ENCODE peak calls at places on chromosomes 2 and 18, in five cellular contexts. V is psoas muscle, N is AG04450, K is tibial nerve, M is body of pancreas. I is an unnamed sample.

GRCh38 chr18:8801263-8801901 is 96.0 kb downstream of the MTCL1 start:
- DNase-seq in V (no peak), N (peak; percentile 89), K (no peak), M (no peak), I (no peak)

GRCh38 chr2:30412392-30413321 is 34.4 kb upstream of the LCLAT1 start:
- DNase-seq in V (no peak), N (no peak), K (no peak), M (no peak), I (peak; percentile 93)

GRCh38 chr2:216849987-216850386 is 9.9 kb downstream of the TNP1 start:
- DNase-seq in V (peak; percentile 42), N (no peak), K (peak; percentile 45), M (peak; percentile 82), I (peak; percentile 70)

GRCh38 chr2:85771486-85771885 is 17.7 kb downstream of the ATOH8 start:
- DNase-seq in V (no peak), N (no peak), K (no peak), M (no peak), I (no peak)

GRCh38 chr2:220469201-220469600 is 841.8 kb downstream of the SLC4A3 start:
- DNase-seq in V (no peak), N (peak; percentile 36), K (no peak), M (no peak), I (no peak)

GRCh38 chr18:3713166-3713565 is 263.2 kb downstream of the TGIF1 start:
- DNase-seq in V (no peak), N (no peak), K (no peak), M (peak; percentile 24), I (no peak)

GRCh38 chr2:162317910-162318279 is 589 bp downstream of the IFIH1 start:
- DNase-seq in V (no peak), N (no peak), K (no peak), M (peak; percentile 58), I (peak; percentile 19)

GRCh38 chr18:58761241-58761969 is 90.1 kb downstream of the MALT1 start:
- DNase-seq in V (no peak), N (no peak), K (no peak), M (no peak), I (no peak)

GRCh38 chr2:184125867-184126266 is 472.5 kb upstream of the ZNF804A start:
- DNase-seq in V (no peak), N (no peak), K (no peak), M (no peak), I (no peak)

GRCh38 chr18:44732604-44733003 is 51.9 kb downstream of the SETBP1 start:
- DNase-seq in V (no peak), N (no peak), K (no peak), M (peak; percentile 72), I (no peak)

GRCh38 chr2:237109421-237109820 is 23.7 kb downstream of the COPS8 start:
- DNase-seq in V (no peak), N (no peak), K (no peak), M (no peak), I (no peak)

GRCh38 chr18:35121038-35121437 is 79.8 kb downstream of the MAPRE2 start:
- DNase-seq in V (no peak), N (no peak), K (no peak), M (no peak), I (no peak)

GRCh38 chr18:35118641-35119040 is 77.4 kb downstream of the MAPRE2 start:
- DNase-seq in V (no peak), N (no peak), K (no peak), M (no peak), I (no peak)

GRCh38 chr18:35117372-35117771 is 76.2 kb downstream of the MAPRE2 start:
- DNase-seq in V (no peak), N (no peak), K (no peak), M (no peak), I (no peak)

GRCh38 chr18:35116784-35117318 is 75.6 kb downstream of the MAPRE2 start:
- DNase-seq in V (no peak), N (no peak), K (no peak), M (no peak), I (no peak)

GRCh38 chr18:35117951-35118411 is 76.8 kb downstream of the MAPRE2 start:
- DNase-seq in V (peak; percentile 30), N (peak; percentile 8), K (no peak), M (no peak), I (peak; percentile 35)
- H3K27ac ChIP-seq in V (peak overlapping the region; percentile 83), N (peak overlapping the region; percentile 92), K (peak overlapping the region; percentile 71), M (no peak overlapping the region), I (peak overlapping the region; percentile 75)

GRCh38 chr18:76621184-76621583 is 126.1 kb upstream of the ZNF516 start:
- DNase-seq in V (no peak), N (no peak), K (no peak), M (no peak), I (no peak)

GRCh38 chr18:76619342-76620315 is 124.6 kb upstream of the ZNF516 start:
- DNase-seq in V (peak; percentile 64), N (no peak), K (peak; percentile 59), M (peak; percentile 82), I (peak; percentile 54)

GRCh38 chr18:76621782-76622495 is 126.9 kb upstream of the ZNF516 start:
- DNase-seq in V (no peak), N (no peak), K (no peak), M (no peak), I (no peak)

GRCh38 chr18:76618721-76619120 is 123.7 kb upstream of the ZNF516 start:
- DNase-seq in V (no peak), N (no peak), K (no peak), M (no peak), I (no peak)

DNA sequence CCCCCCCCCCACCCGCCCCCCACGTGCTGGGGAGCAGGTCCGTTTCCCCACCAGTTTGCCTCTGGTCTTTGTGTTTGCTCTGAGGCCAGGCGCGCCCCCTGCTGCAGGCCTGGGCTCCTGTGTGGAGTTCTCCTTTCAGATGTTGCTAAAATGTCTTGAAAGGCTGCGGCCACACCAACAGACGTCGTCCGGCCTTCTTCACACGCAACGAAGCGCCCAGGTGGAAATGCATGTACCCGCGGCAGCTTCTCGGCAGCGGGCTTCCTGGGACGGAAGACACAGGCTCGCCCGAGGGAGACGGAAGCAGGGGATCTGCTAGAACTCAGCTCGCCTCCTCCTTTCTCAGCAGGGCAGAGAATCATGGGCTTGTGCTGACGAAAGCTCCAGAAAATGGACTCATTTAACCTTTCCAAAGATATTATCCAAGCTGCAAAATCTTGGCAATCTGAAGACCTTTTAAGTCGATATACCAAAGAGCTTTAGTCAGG is 125.3 kb upstream of the ZNF516 start:
- DNase-seq in V (peak; percentile 76), N (peak; percentile 42), K (peak; percentile 75), M (peak; percentile 66), I (peak; percentile 69)
- TF ChIP-seq CTCF in V (peak; percentile 57), N (peak; percentile 77), K (peak; percentile 71), M (peak; percentile 15), I (peak; percentile 39)

GRCh38 chr2:6845903-6846302 is 19.8 kb downstream of the CMPK2 start:
- DNase-seq in V (no peak), N (no peak), K (no peak), M (no peak), I (no peak)

GRCh38 chr2:6841537-6842287 is 24.0 kb downstream of the CMPK2 start:
- DNase-seq in V (no peak), N (no peak), K (no peak), M (no peak), I (no peak)

GRCh38 chr2:6845312-6845711 is 20.4 kb downstream of the CMPK2 start:
- DNase-seq in V (no peak), N (no peak), K (no peak), M (no peak), I (no peak)

GRCh38 chr2:6846967-6847695 is 18.6 kb downstream of the CMPK2 start:
- DNase-seq in V (no peak), N (no peak), K (no peak), M (no peak), I (no peak)

GRCh38 chr2:6846540-6846939 is 19.2 kb downstream of the CMPK2 start:
- DNase-seq in V (no peak), N (no peak), K (no peak), M (no peak), I (no peak)
- H3K9me3 ChIP-seq in V (peaks cover 65% of the 10 kb centered on the region), N (peaks cover 25% of the 10 kb centered on the region), K (peaks cover 4% of the 10 kb centered on the region), M (peaks cover 68% of the 10 kb centered on the region), I (peaks cover 95% of the 10 kb centered on the region)

DNA sequence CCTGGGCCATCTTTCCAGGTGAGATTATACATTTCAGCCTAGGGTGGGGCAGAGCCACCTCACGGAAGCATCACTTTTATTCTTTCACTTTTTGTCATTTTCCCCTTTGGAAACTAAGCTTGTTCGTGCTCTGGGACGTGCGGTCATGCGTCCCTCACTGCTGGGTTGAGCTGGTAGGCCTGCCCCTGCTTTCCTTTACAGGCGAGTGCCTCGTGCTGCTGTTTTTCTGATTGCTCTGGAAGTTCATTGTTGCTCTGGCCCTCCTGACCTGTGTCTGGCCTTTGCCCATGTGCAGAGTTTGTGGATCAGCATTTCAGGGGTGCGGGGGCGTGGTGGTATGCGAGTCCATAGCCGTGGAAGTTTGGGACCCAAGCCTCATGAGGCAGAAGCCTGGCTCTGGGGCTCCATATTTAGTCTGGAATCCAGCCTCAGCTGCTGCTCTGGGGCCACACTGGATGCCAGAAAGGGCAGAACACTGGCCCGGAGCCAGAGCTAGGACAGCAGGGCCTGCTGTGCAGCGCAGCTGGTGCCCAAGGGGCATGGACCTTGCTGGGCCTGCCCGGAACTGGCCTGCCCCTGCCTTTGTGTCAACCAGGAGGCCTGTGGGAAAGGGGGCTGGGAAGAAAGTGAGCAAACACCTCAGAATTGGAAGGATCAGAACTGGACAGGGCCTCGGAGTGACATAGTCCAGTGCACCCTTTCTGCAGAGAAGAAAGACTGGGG is 51.1 kb downstream of the CTIF start:
- DNase-seq in V (peak; percentile 71), N (no peak), K (peak; percentile 18), M (peak; percentile 60), I (peak; percentile 75)
- H3K27ac ChIP-seq in V (peak overlapping the region; percentile 58), N (peak overlapping the region; percentile 39), K (peak overlapping the region; percentile 67), M (no peak overlapping the region), I (peak overlapping the region; percentile 11)

I was measured in heart right ventricle.